ENCODE peak calls at places on chromosomes 16 and 17, in eight cellular contexts. One of them, this sample, is unnamed.

GRCh38 chr16:2150418-2151187 is 2.2 kb downstream of the RAB26 start:
- DNase-seq in activated T-cell treated with anti-CD3 and anti-CD28 coated beads, Interleukin-2, amount 50 U/mL, for 72 hours: no peak
- DNase-seq in CD4-positive, CD25-positive, alpha-beta regulatory T cell: no peak
- DNase-seq in WERI-Rb-1: peak
- DNase-seq in dorsolateral prefrontal cortex: no peak
- DNase-seq in NCI-H1694 treated with DMSO at 0.1 percent for 48 hours: peak
- DNase-seq in immature natural killer cell: no peak
- DNase-seq in NCI-H524: peak
- DNase-seq in this sample: no peak

GRCh38 chr16:86436466-86437185 is 73.7 kb upstream of the FOXF1 start:
- DNase-seq in immature natural killer cell: no peak
- DNase-seq in dorsolateral prefrontal cortex: no peak
- DNase-seq in CD4-positive, CD25-positive, alpha-beta regulatory T cell: no peak
- DNase-seq in WERI-Rb-1: no peak
- DNase-seq in NCI-H524: no peak
- DNase-seq in activated T-cell treated with anti-CD3 and anti-CD28 coated beads, Interleukin-2, amount 50 U/mL, for 72 hours: no peak
- DNase-seq in NCI-H1694 treated with DMSO at 0.1 percent for 48 hours: no peak
- DNase-seq in this sample: no peak

GRCh38 chr17:17954079-17954478 is 18.1 kb downstream of the TOM1L2 start:
- DNase-seq in NCI-H1694 treated with DMSO at 0.1 percent for 48 hours: no peak
- DNase-seq in WERI-Rb-1: no peak
- DNase-seq in CD4-positive, CD25-positive, alpha-beta regulatory T cell: no peak
- DNase-seq in immature natural killer cell: no peak
- DNase-seq in dorsolateral prefrontal cortex: no peak
- DNase-seq in activated T-cell treated with anti-CD3 and anti-CD28 coated beads, Interleukin-2, amount 50 U/mL, for 72 hours: no peak
- DNase-seq in NCI-H524: no peak
- DNase-seq in this sample: no peak

GRCh38 chr16:1038932-1039331 is 33.6 kb upstream of the SSTR5 start:
- DNase-seq in activated T-cell treated with anti-CD3 and anti-CD28 coated beads, Interleukin-2, amount 50 U/mL, for 72 hours: no peak
- DNase-seq in CD4-positive, CD25-positive, alpha-beta regulatory T cell: no peak
- DNase-seq in WERI-Rb-1: no peak
- DNase-seq in dorsolateral prefrontal cortex: no peak
- DNase-seq in NCI-H524: no peak
- DNase-seq in NCI-H1694 treated with DMSO at 0.1 percent for 48 hours: no peak
- DNase-seq in immature natural killer cell: no peak
- DNase-seq in this sample: no peak

GRCh38 chr17:70239391-70239826 is 70.1 kb downstream of the KCNJ2 start:
- DNase-seq in CD4-positive, CD25-positive, alpha-beta regulatory T cell: no peak
- DNase-seq in WERI-Rb-1: no peak
- DNase-seq in dorsolateral prefrontal cortex: no peak
- DNase-seq in immature natural killer cell: no peak
- DNase-seq in NCI-H524: no peak
- DNase-seq in activated T-cell treated with anti-CD3 and anti-CD28 coated beads, Interleukin-2, amount 50 U/mL, for 72 hours: no peak
- DNase-seq in NCI-H1694 treated with DMSO at 0.1 percent for 48 hours: no peak
- DNase-seq in this sample: no peak

GRCh38 chr17:6071528-6072065 is 1.4 kb downstream of the WSCD1 start:
- DNase-seq in immature natural killer cell: no peak
- DNase-seq in activated T-cell treated with anti-CD3 and anti-CD28 coated beads, Interleukin-2, amount 50 U/mL, for 72 hours: no peak
- DNase-seq in NCI-H524: no peak
- DNase-seq in CD4-positive, CD25-positive, alpha-beta regulatory T cell: no peak
- DNase-seq in NCI-H1694 treated with DMSO at 0.1 percent for 48 hours: no peak
- DNase-seq in dorsolateral prefrontal cortex: no peak
- DNase-seq in WERI-Rb-1: no peak
- DNase-seq in this sample: no peak

GRCh38 chr16:22318690-22319358 is 21.6 kb downstream of the POLR3E start:
- DNase-seq in activated T-cell treated with anti-CD3 and anti-CD28 coated beads, Interleukin-2, amount 50 U/mL, for 72 hours: peak
- DNase-seq in WERI-Rb-1: peak
- DNase-seq in NCI-H524: no peak
- DNase-seq in CD4-positive, CD25-positive, alpha-beta regulatory T cell: peak
- DNase-seq in NCI-H1694 treated with DMSO at 0.1 percent for 48 hours: no peak
- DNase-seq in immature natural killer cell: peak
- DNase-seq in dorsolateral prefrontal cortex: no peak
- DNase-seq in this sample: peak

GRCh38 chr16:21626659-21627277 is 25.6 kb downstream of the IGSF6 start:
- DNase-seq in dorsolateral prefrontal cortex: no peak
- DNase-seq in CD4-positive, CD25-positive, alpha-beta regulatory T cell: no peak
- DNase-seq in NCI-H524: no peak
- DNase-seq in NCI-H1694 treated with DMSO at 0.1 percent for 48 hours: no peak
- DNase-seq in WERI-Rb-1: no peak
- DNase-seq in immature natural killer cell: no peak
- DNase-seq in activated T-cell treated with anti-CD3 and anti-CD28 coated beads, Interleukin-2, amount 50 U/mL, for 72 hours: no peak
- DNase-seq in this sample: no peak

GRCh38 chr16:84540194-84540593 is 35.7 kb upstream of the MEAK7 start:
- DNase-seq in immature natural killer cell: no peak
- DNase-seq in NCI-H524: no peak
- DNase-seq in CD4-positive, CD25-positive, alpha-beta regulatory T cell: no peak
- DNase-seq in WERI-Rb-1: no peak
- DNase-seq in activated T-cell treated with anti-CD3 and anti-CD28 coated beads, Interleukin-2, amount 50 U/mL, for 72 hours: no peak
- DNase-seq in NCI-H1694 treated with DMSO at 0.1 percent for 48 hours: no peak
- DNase-seq in dorsolateral prefrontal cortex: no peak
- DNase-seq in this sample: no peak

GRCh38 chr16:63302841-63303240 is 1266.6 kb upstream of the CDH8 start:
- DNase-seq in activated T-cell treated with anti-CD3 and anti-CD28 coated beads, Interleukin-2, amount 50 U/mL, for 72 hours: no peak
- DNase-seq in immature natural killer cell: no peak
- DNase-seq in NCI-H1694 treated with DMSO at 0.1 percent for 48 hours: no peak
- DNase-seq in NCI-H524: no peak
- DNase-seq in dorsolateral prefrontal cortex: no peak
- DNase-seq in CD4-positive, CD25-positive, alpha-beta regulatory T cell: no peak
- DNase-seq in WERI-Rb-1: no peak
- DNase-seq in this sample: no peak

GRCh38 chr16:49350265-49351103 is 23.1 kb upstream of the C16orf78 start:
- DNase-seq in immature natural killer cell: no peak
- DNase-seq in WERI-Rb-1: peak
- DNase-seq in NCI-H1694 treated with DMSO at 0.1 percent for 48 hours: peak
- DNase-seq in dorsolateral prefrontal cortex: peak
- DNase-seq in NCI-H524: peak
- DNase-seq in activated T-cell treated with anti-CD3 and anti-CD28 coated beads, Interleukin-2, amount 50 U/mL, for 72 hours: peak
- DNase-seq in CD4-positive, CD25-positive, alpha-beta regulatory T cell: no peak
- DNase-seq in this sample: no peak

GRCh38 chr17:19470529-19471261 is 59.7 kb downstream of the RNF112 start:
- DNase-seq in activated T-cell treated with anti-CD3 and anti-CD28 coated beads, Interleukin-2, amount 50 U/mL, for 72 hours: no peak
- DNase-seq in immature natural killer cell: no peak
- DNase-seq in CD4-positive, CD25-positive, alpha-beta regulatory T cell: no peak
- DNase-seq in WERI-Rb-1: peak
- DNase-seq in NCI-H524: peak
- DNase-seq in NCI-H1694 treated with DMSO at 0.1 percent for 48 hours: no peak
- DNase-seq in dorsolateral prefrontal cortex: no peak
- DNase-seq in this sample: no peak

GRCh38 chr16:984106-984505 is 2.5 kb downstream of the SOX8 start:
- DNase-seq in NCI-H524: no peak
- DNase-seq in NCI-H1694 treated with DMSO at 0.1 percent for 48 hours: no peak
- DNase-seq in CD4-positive, CD25-positive, alpha-beta regulatory T cell: no peak
- DNase-seq in activated T-cell treated with anti-CD3 and anti-CD28 coated beads, Interleukin-2, amount 50 U/mL, for 72 hours: no peak
- DNase-seq in dorsolateral prefrontal cortex: no peak
- DNase-seq in WERI-Rb-1: no peak
- DNase-seq in immature natural killer cell: no peak
- DNase-seq in this sample: no peak

GRCh38 chr17:40304464-40304863 is 4.5 kb upstream of the RARA start:
- DNase-seq in NCI-H1694 treated with DMSO at 0.1 percent for 48 hours: no peak
- DNase-seq in immature natural killer cell: no peak
- DNase-seq in activated T-cell treated with anti-CD3 and anti-CD28 coated beads, Interleukin-2, amount 50 U/mL, for 72 hours: no peak
- DNase-seq in dorsolateral prefrontal cortex: no peak
- DNase-seq in WERI-Rb-1: peak
- DNase-seq in CD4-positive, CD25-positive, alpha-beta regulatory T cell: no peak
- DNase-seq in NCI-H524: no peak
- DNase-seq in this sample: no peak

GRCh38 chr16:15482068-15482747 is 47.8 kb downstream of the BMERB1 start:
- DNase-seq in NCI-H1694 treated with DMSO at 0.1 percent for 48 hours: no peak
- DNase-seq in NCI-H524: peak
- DNase-seq in immature natural killer cell: no peak
- DNase-seq in activated T-cell treated with anti-CD3 and anti-CD28 coated beads, Interleukin-2, amount 50 U/mL, for 72 hours: peak
- DNase-seq in dorsolateral prefrontal cortex: peak
- DNase-seq in CD4-positive, CD25-positive, alpha-beta regulatory T cell: no peak
- DNase-seq in WERI-Rb-1: peak
- DNase-seq in this sample: peak

GRCh38 chr17:77609553-77610517 is 348.7 kb upstream of the TNRC6C start:
- DNase-seq in NCI-H1694 treated with DMSO at 0.1 percent for 48 hours: no peak
- DNase-seq in NCI-H524: no peak
- DNase-seq in immature natural killer cell: peak
- DNase-seq in CD4-positive, CD25-positive, alpha-beta regulatory T cell: peak
- DNase-seq in activated T-cell treated with anti-CD3 and anti-CD28 coated beads, Interleukin-2, amount 50 U/mL, for 72 hours: peak
- DNase-seq in dorsolateral prefrontal cortex: no peak
- DNase-seq in WERI-Rb-1: no peak
- DNase-seq in this sample: no peak

GRCh38 chr17:29069526-29070041 is 26.6 kb downstream of the PIPOX start:
- DNase-seq in activated T-cell treated with anti-CD3 and anti-CD28 coated beads, Interleukin-2, amount 50 U/mL, for 72 hours: no peak
- DNase-seq in dorsolateral prefrontal cortex: peak
- DNase-seq in immature natural killer cell: no peak
- DNase-seq in NCI-H524: no peak
- DNase-seq in WERI-Rb-1: no peak
- DNase-seq in NCI-H1694 treated with DMSO at 0.1 percent for 48 hours: no peak
- DNase-seq in CD4-positive, CD25-positive, alpha-beta regulatory T cell: no peak
- DNase-seq in this sample: no peak

GRCh38 chr17:9790889-9791876 is at the start of gene DHRS7C:
- DNase-seq in dorsolateral prefrontal cortex: no peak
- DNase-seq in NCI-H524: peak
- DNase-seq in NCI-H1694 treated with DMSO at 0.1 percent for 48 hours: no peak
- DNase-seq in CD4-positive, CD25-positive, alpha-beta regulatory T cell: no peak
- DNase-seq in WERI-Rb-1: no peak
- DNase-seq in immature natural killer cell: no peak
- DNase-seq in activated T-cell treated with anti-CD3 and anti-CD28 coated beads, Interleukin-2, amount 50 U/mL, for 72 hours: no peak
- DNase-seq in this sample: no peak

This sample was measured in NK-92 treated with Interleukin-12 subunit alpha and Interleukin-12 subunit beta, amount 100 ng/mL, for 24 hours.